ENCODE peak calls at places on chromosomes 6 and 20, in nine cellular contexts. X is adrenal gland, L is A549, P is spleen, E is IMR-90, C is testis, Z is upper lobe of left lung, W is prostate gland, T is heart left ventricle. A is an unnamed sample.

GRCh38 chr6:151452750-151453427 is 963 bp upstream of the RMND1 start:
- DNase-seq in X (peak; percentile 35), L (no peak), P (no peak), E (no peak), C (peak; percentile 60), Z (no peak), W (peak; percentile 11), T (peak; percentile 34), A (no peak)

GRCh38 chr20:48932375-48932941 is 10.9 kb downstream of the ARFGEF2 start:
- DNase-seq in X (no peak), L (no peak), P (no peak), E (peak; percentile 44), C (no peak), Z (no peak), W (no peak), T (no peak), A (no peak)

GRCh38 chr20:63703976-63704748 is 3.6 kb downstream of the ARFRP1 start:
- DNase-seq in X (no peak), L (no peak), P (peak; percentile 66), E (no peak), C (no peak), Z (peak; percentile 40), W (no peak), T (no peak), A (no peak)

GRCh38 chr6:71091167-71091566 is 134.3 kb upstream of the B3GAT2 start:
- DNase-seq in X (no peak), L (no peak), P (no peak), E (no peak), C (no peak), Z (no peak), W (no peak), T (no peak), A (no peak)

GRCh38 chr6:155187994-155188706 is 75.7 kb upstream of the CLDN20 start:
- DNase-seq in X (no peak), L (no peak), P (no peak), E (peak; percentile 66), C (no peak), Z (no peak), W (peak; percentile 44), T (no peak), A (no peak)

GRCh38 chr6:162849269-162849668 is 121.5 kb downstream of the PACRG start:
- DNase-seq in X (no peak), L (no peak), P (no peak), E (no peak), C (no peak), Z (no peak), W (no peak), T (no peak), A (no peak)

GRCh38 chr6:107727096-107727757 is 96.9 kb downstream of the SCML4 start:
- DNase-seq in X (no peak), L (no peak), P (no peak), E (no peak), C (no peak), Z (no peak), W (no peak), T (no peak), A (no peak)

GRCh38 chr20:43721429-43722152 is 5.2 kb downstream of the GTSF1L start:
- DNase-seq in X (no peak), L (no peak), P (no peak), E (no peak), C (no peak), Z (peak; percentile 58), W (no peak), T (no peak), A (no peak)

GRCh38 chr20:5658897-5659296 is 91.3 kb upstream of the SHLD1 start:
- DNase-seq in X (peak; percentile 93), L (peak; percentile 68), P (peak; percentile 82), E (peak; percentile 91), C (peak; percentile 51), Z (no peak), W (peak; percentile 44), T (peak; percentile 53), A (peak; percentile 20)

GRCh38 chr6:145235207-145235606 is 500.1 kb downstream of the EPM2A start:
- DNase-seq in X (no peak), L (no peak), P (no peak), E (peak; percentile 20), C (no peak), Z (no peak), W (no peak), T (no peak), A (no peak)

GRCh38 chr20:19978511-19979210 is 38.5 kb upstream of the NAA20 start:
- DNase-seq in X (no peak), L (no peak), P (no peak), E (no peak), C (no peak), Z (no peak), W (no peak), T (peak; percentile 63), A (no peak)

GRCh38 chr6:127134136-127134535 is 15.7 kb downstream of the RSPO3 start:
- DNase-seq in X (no peak), L (no peak), P (no peak), E (no peak), C (no peak), Z (no peak), W (no peak), T (no peak), A (no peak)

GRCh38 chr6:14280766-14281293 is 163.3 kb downstream of the CD83 start:
- DNase-seq in X (no peak), L (no peak), P (no peak), E (no peak), C (no peak), Z (peak; percentile 82), W (no peak), T (no peak), A (no peak)

GRCh38 chr6:27582928-27583725 is 110.2 kb upstream of the ZNF184 start:
- DNase-seq in X (no peak), L (no peak), P (no peak), E (peak; percentile 71), C (no peak), Z (peak; percentile 14), W (no peak), T (no peak), A (no peak)

GRCh38 chr20:34527016-34527415 is 10.8 kb downstream of the DYNLRB1 start:
- DNase-seq in X (no peak), L (no peak), P (no peak), E (no peak), C (peak; percentile 6), Z (no peak), W (no peak), T (no peak), A (no peak)

GRCh38 chr6:134746125-134746524 is 203.8 kb downstream of the ALDH8A1 start:
- DNase-seq in X (no peak), L (no peak), P (no peak), E (no peak), C (no peak), Z (no peak), W (no peak), T (no peak), A (no peak)

GRCh38 chr6:22622390-22622789 is 53.0 kb downstream of the HDGFL1 start:
- DNase-seq in X (no peak), L (no peak), P (no peak), E (peak; percentile 22), C (no peak), Z (no peak), W (no peak), T (no peak), A (no peak)

GRCh38 chr20:44600758-44601562 is 18.6 kb downstream of the PKIG start:
- DNase-seq in X (peak; percentile 80), L (no peak), P (peak; percentile 79), E (peak; percentile 47), C (peak; percentile 42), Z (peak; percentile 56), W (no peak), T (peak; percentile 50), A (no peak)

GRCh38 chr20:58907481-58908137 is 55.1 kb downstream of the GNAS start:
- DNase-seq in X (peak; percentile 96), L (no peak), P (peak; percentile 84), E (peak; percentile 99), C (peak; percentile 97), Z (no peak), W (peak; percentile 78), T (peak; percentile 94), A (peak; percentile 86)

DNA sequence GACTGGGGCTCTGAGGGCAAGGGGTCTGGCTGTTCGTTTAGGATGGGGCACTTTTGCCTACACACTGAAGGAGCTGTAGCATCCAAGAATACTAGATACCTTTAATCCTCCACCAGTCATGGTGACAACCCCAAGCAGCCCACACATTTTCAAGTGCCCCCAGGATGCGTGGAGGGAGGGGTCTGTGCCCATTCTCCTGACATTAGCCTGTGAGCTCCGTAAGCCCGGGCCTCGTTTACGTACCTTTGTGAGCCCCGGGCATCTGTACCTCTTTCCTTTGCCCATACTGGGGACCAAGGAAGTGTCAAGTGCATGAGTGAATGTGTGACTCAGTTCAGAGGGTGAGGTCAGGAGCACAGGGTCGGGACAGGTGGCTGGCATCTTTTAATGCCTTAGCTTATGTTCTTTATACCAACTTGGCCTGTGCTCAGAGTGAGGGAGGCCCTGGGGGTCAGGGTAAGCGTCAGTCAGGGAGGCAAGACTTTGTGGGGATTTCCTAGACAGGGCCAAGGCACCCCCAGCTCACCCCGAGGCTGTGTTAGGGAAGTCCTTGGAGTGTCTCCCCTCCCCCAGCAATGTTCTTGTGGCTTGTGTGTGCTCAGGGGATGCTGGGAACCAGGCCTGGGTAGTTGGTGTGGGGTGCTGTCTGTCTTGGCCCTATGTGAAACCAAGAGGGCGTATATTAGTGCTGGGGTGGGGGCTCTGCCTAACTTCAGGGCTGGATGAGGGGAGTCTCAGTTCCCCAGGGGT is 12.9 kb downstream of the VEGFA start:
- DNase-seq in X (no peak), L (no peak), P (no peak), E (no peak), C (no peak), Z (no peak), W (no peak), T (no peak), A (no peak)
- TF ChIP-seq POLR2A in X (no peak), L (no peak), P (no peak), E (peak; percentile 38), C (no peak), Z (no peak), W (no peak), T (no peak), A (no peak)

DNA sequence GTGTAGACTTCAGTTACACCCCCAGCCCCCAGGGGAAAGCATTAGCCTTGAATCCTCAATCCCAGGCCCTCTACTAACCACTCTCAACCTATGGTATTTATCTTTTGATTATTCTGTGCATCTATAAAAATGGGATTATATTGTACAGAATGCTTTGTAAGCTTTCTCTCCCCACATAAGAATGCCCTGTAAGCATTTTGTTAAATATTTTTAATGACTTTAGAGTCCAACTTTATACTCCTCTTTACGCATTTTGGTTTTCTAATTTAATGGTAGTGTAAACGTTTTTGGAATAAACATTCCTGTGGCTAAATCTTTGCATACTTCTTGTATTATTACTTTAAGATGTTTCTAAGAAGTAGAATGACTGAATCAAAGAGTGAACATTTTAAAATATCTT is 35.4 kb downstream of the FBXO9 start:
- DNase-seq in X (no peak), L (no peak), P (no peak), E (peak; percentile 39), C (no peak), Z (no peak), W (no peak), T (no peak), A (no peak)
- H3K4me1 ChIP-seq in X (no peaks in the 10 kb centered on the region), L (no peaks in the 10 kb centered on the region), P (no peaks in the 10 kb centered on the region), E (peaks cover 8% of the 10 kb centered on the region), C (no peaks in the 10 kb centered on the region), Z (no peaks in the 10 kb centered on the region), W (no peaks in the 10 kb centered on the region), T (no peaks in the 10 kb centered on the region), A (no peaks in the 10 kb centered on the region)

GRCh38 chr6:29696147-29697129 is 15.5 kb upstream of the ZFP57 start:
- DNase-seq in X (peak; percentile 56), L (peak; percentile 20), P (no peak), E (no peak), C (no peak), Z (no peak), W (no peak), T (no peak), A (no peak)
- TF ChIP-seq CTCF in X (peak; percentile 16), L (peak; percentile 35), P (no peak), E (peak; percentile 29), C (no peak), Z (no peak), W (no peak), T (peak; percentile 28), A (no peak)

GRCh38 chr20:38872036-38872435 is 54.2 kb upstream of the FAM83D start:
- DNase-seq in X (no peak), L (no peak), P (no peak), E (no peak), C (no peak), Z (no peak), W (no peak), T (no peak), A (no peak)
- TF ChIP-seq POLR2A in X (no peak), L (no peak), P (no peak), E (no peak), C (no peak), Z (no peak), W (no peak), T (no peak), A (no peak)